ENCODE peak calls at places on chromosome 3, in seven cellular contexts. T is pancreas; B is Panc1; X is MM.1S; J is K562; D is astrocyte; G is effector memory CD4-positive, alpha-beta T cell. L is an unnamed sample.

GRCh38 chr3:46901591-46902187 is 24.2 kb downstream of the PTH1R start:
- DNase-seq in T (no peak), D (no peak), X (no peak), G (no peak), B (no peak), J (no peak), L (no peak)

GRCh38 chr3:119236756-119237155 is 3.9 kb downstream of the B4GALT4 start:
- DNase-seq in J (no peak), X (no peak), D (no peak), T (no peak), G (peak), B (no peak), L (no peak)

GRCh38 chr3:133832802-133833144 is 27.2 kb downstream of the SRPRB start:
- DNase-seq in J (no peak), B (no peak), T (no peak), D (no peak), X (no peak), G (no peak), L (no peak)

GRCh38 chr3:20569310-20569709 is 383.3 kb upstream of the SGO1 start:
- DNase-seq in J (no peak), T (no peak), X (no peak), B (no peak), G (no peak), D (peak), L (no peak)

GRCh38 chr3:134357914-134358811 is 16.1 kb downstream of the AMOTL2 start:
- DNase-seq in G (no peak), T (peak), J (no peak), D (peak), B (no peak), X (peak), L (no peak)

GRCh38 chr3:107956991-107957467 is 133.8 kb downstream of the CD47 start:
- DNase-seq in X (no peak), T (peak), J (no peak), D (peak), G (no peak), B (no peak), L (peak)

GRCh38 chr3:71072288-71072687 is 511.2 kb downstream of the FOXP1 start:
- DNase-seq in D (no peak), X (no peak), T (no peak), G (no peak), J (no peak), B (no peak), L (no peak)

GRCh38 chr3:48952510-48953118 is 34.0 kb downstream of the ARIH2 start:
- DNase-seq in X (peak), J (peak), G (peak), B (no peak), D (no peak), T (no peak), L (no peak)

GRCh38 chr3:110199588-110199943 is 862.2 kb upstream of the DPPA4 start:
- DNase-seq in G (no peak), X (no peak), T (no peak), B (no peak), D (no peak), J (no peak), L (no peak)

GRCh38 chr3:116873142-116873541 is 163.6 kb downstream of the TUSC7 start:
- DNase-seq in B (no peak), D (no peak), J (no peak), T (no peak), G (no peak), X (no peak), L (no peak)

GRCh38 chr3:65831733-65832425 is 206.8 kb downstream of the MAGI1 start:
- DNase-seq in T (no peak), D (peak), B (no peak), J (no peak), G (no peak), X (no peak), L (no peak)

GRCh38 chr3:136018876-136019275 is 53.3 kb downstream of the PPP2R3A start:
- DNase-seq in D (no peak), B (no peak), G (no peak), T (no peak), X (no peak), J (no peak), L (no peak)

GRCh38 chr3:24773798-24774197 is 279.1 kb upstream of the THRB start:
- DNase-seq in J (peak), B (peak), G (no peak), T (peak), D (peak), X (peak), L (no peak)

GRCh38 chr3:129122697-129123055 is 1.1 kb upstream of the RAB43 start:
- DNase-seq in T (no peak), B (no peak), G (no peak), D (no peak), X (no peak), J (no peak), L (no peak)

GRCh38 chr3:85922374-85922773 is 963.6 kb downstream of the CADM2 start:
- DNase-seq in T (no peak), J (no peak), G (no peak), D (no peak), X (no peak), B (no peak), L (no peak)

GRCh38 chr3:67386446-67386845 is 268.0 kb downstream of the SUCLG2 start:
- DNase-seq in T (no peak), D (no peak), G (no peak), X (no peak), J (no peak), B (no peak), L (no peak)

GRCh38 chr3:119498188-119498987 is at the start of gene TIMMDC1:
- DNase-seq in B (peak), D (peak), G (peak), T (peak), X (peak), J (peak), L (peak)

GRCh38 chr3:122694966-122695365 is 14.3 kb downstream of the PARP14 start:
- DNase-seq in G (no peak), D (no peak), X (no peak), J (no peak), T (no peak), B (no peak), L (no peak)

GRCh38 chr3:111867889-111868426 is 8.9 kb downstream of the PHLDB2 start:
- DNase-seq in T (no peak), B (no peak), X (no peak), G (no peak), D (no peak), J (no peak), L (no peak)

GRCh38 chr3:13254028-13254951 is 165.8 kb downstream of the NUP210 start:
- DNase-seq in D (no peak), T (no peak), J (no peak), B (no peak), X (no peak), G (no peak), L (no peak)

GRCh38 chr3:126389112-126389791 is 5.5 kb upstream of the CFAP100 start:
- DNase-seq in D (peak), G (no peak), B (peak), X (peak), T (peak), J (peak), L (peak)

GRCh38 chr3:34363871-34364270 is 565.4 kb downstream of the PDCD6IP start:
- DNase-seq in J (no peak), X (no peak), D (no peak), B (no peak), G (no peak), T (no peak), L (no peak)

GRCh38 chr3:185069583-185070030 is 83.3 kb downstream of the C3orf70 start:
- DNase-seq in J (no peak), X (no peak), G (no peak), B (no peak), T (no peak), D (no peak), L (no peak)

GRCh38 chr3:4687596-4687995 is 194.4 kb downstream of the ITPR1 start:
- DNase-seq in D (no peak), J (no peak), G (no peak), B (no peak), T (no peak), X (no peak), L (no peak)

GRCh38 chr3:10520118-10520517 is 14.7 kb upstream of the ATP2B2 start:
- DNase-seq in X (no peak), T (no peak), D (no peak), G (no peak), B (no peak), J (no peak), L (no peak)

GRCh38 chr3:185400340-185400667 is 37.4 kb downstream of the MAP3K13 start:
- DNase-seq in J (no peak), X (no peak), B (no peak), G (no peak), D (peak), T (no peak), L (no peak)

GRCh38 chr3:17213102-17213501 is 328.3 kb downstream of the PLCL2 start:
- DNase-seq in B (no peak), D (no peak), T (no peak), X (no peak), G (no peak), J (no peak), L (no peak)

GRCh38 chr3:161081675-161082462 is 23.3 kb downstream of the B3GALNT1 start:
- DNase-seq in J (no peak), D (no peak), X (peak), B (no peak), T (no peak), G (no peak), L (no peak)

GRCh38 chr3:190566043-190566933 is 52.4 kb downstream of the IL1RAP start:
- DNase-seq in X (no peak), G (no peak), T (peak), D (peak), B (peak), J (peak), L (peak)

GRCh38 chr3:13624021-13624420 is 75.1 kb downstream of the FBLN2 start:
- DNase-seq in D (no peak), T (no peak), J (no peak), B (no peak), X (no peak), G (no peak), L (no peak)

GRCh38 chr3:38088126-38088525 is 48.8 kb downstream of the ACAA1 start:
- DNase-seq in T (no peak), G (no peak), B (no peak), J (no peak), D (no peak), X (no peak), L (no peak)

GRCh38 chr3:147361671-147362420 is 44.5 kb downstream of the ZIC4 start:
- DNase-seq in B (peak), T (peak), X (peak), D (no peak), G (no peak), J (peak), L (no peak)

GRCh38 chr3:121975702-121976302 is 46.2 kb downstream of the ILDR1 start:
- DNase-seq in X (no peak), B (no peak), J (no peak), G (no peak), T (no peak), D (no peak), L (no peak)

GRCh38 chr3:141266797-141267555 is 35.4 kb downstream of the PXYLP1 start:
- DNase-seq in D (no peak), G (peak), B (no peak), T (no peak), J (no peak), X (peak), L (no peak)

GRCh38 chr3:30141178-30141581 is 465.2 kb upstream of the TGFBR2 start:
- DNase-seq in G (no peak), J (no peak), D (peak), T (no peak), B (no peak), X (no peak), L (no peak)

GRCh38 chr3:145448436-145448835 is 712.5 kb downstream of the PLOD2 start:
- DNase-seq in B (no peak), T (no peak), X (no peak), D (no peak), G (no peak), J (no peak), L (no peak)

GRCh38 chr3:177382944-177383343 is 185.7 kb upstream of the TBL1XR1 start:
- DNase-seq in G (no peak), D (no peak), B (no peak), T (no peak), X (no peak), J (no peak), L (no peak)

GRCh38 chr3:114383875-114384557 is 90.2 kb downstream of the TIGIT start:
- DNase-seq in G (peak), J (peak), D (peak), B (peak), X (peak), T (peak), L (no peak)

DNA sequence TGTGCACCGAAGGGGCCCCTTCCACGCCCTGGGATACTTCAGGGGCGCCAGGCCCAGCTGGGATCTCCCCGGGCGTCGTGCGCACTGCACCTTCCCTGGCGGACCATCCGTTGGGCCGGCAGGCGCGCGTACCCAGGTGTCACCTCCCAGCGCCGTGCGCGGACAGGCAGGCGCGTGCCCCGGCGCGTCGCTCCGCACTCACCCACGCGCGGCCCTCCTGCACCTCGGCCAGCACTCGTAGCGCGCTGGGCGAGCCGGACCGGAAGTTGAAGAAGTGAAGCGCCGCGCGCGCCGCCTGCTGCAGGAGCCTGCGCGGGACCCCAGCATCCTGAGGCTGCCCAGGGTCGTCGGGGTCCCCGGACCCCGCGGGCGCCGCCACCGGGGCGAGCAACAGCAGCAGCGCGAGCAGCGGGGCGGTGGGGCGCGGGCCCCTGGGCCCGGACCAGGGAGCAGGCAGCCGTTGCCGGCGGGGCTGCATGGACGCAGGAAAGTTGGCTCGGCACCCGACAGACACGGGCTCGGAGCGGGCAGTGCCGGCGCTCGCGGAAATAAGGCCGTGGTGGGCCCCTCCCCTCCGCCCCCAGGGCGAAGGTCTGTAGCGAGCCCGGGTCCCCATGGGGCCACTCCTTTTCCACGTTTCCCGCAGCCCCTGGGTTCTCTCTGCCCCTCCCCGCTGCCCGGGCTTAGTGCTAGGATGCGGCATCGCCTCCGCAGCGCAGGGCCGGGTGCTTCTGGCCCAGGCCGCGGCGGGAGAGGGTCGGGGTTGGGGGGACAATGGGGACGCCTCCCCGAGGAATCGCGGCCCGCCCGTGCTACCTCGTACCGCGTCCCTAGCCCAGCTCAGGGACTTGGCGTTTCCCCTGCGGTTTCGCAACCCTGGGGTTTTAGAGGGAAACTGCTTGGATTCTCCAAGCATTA is at the start of gene RARRES1:
- DNase-seq in T (peak), B (no peak), J (no peak), X (no peak), G (no peak), D (no peak), L (no peak)
- H3K27ac ChIP-seq in T (peak), B (peak), J (no peak), X (no peak), G (no peak), D (no peak), L (peak)

GRCh38 chr3:196203833-196204232 is 7.4 kb downstream of the ZDHHC19 start:
- DNase-seq in J (no peak), B (no peak), X (no peak), G (no peak), T (no peak), D (no peak), L (no peak)

GRCh38 chr3:196207833-196208607 is 3.2 kb downstream of the ZDHHC19 start:
- DNase-seq in G (peak), D (no peak), B (no peak), T (peak), X (no peak), J (peak), L (no peak)

GRCh38 chr3:196208942-196209695 is 2.1 kb downstream of the ZDHHC19 start:
- DNase-seq in D (no peak), J (no peak), X (no peak), T (no peak), B (no peak), G (no peak), L (no peak)

GRCh38 chr3:196210673-196211556 is at the start of gene ZDHHC19:
- DNase-seq in J (no peak), T (no peak), X (no peak), B (no peak), D (no peak), G (no peak), L (no peak)

DNA sequence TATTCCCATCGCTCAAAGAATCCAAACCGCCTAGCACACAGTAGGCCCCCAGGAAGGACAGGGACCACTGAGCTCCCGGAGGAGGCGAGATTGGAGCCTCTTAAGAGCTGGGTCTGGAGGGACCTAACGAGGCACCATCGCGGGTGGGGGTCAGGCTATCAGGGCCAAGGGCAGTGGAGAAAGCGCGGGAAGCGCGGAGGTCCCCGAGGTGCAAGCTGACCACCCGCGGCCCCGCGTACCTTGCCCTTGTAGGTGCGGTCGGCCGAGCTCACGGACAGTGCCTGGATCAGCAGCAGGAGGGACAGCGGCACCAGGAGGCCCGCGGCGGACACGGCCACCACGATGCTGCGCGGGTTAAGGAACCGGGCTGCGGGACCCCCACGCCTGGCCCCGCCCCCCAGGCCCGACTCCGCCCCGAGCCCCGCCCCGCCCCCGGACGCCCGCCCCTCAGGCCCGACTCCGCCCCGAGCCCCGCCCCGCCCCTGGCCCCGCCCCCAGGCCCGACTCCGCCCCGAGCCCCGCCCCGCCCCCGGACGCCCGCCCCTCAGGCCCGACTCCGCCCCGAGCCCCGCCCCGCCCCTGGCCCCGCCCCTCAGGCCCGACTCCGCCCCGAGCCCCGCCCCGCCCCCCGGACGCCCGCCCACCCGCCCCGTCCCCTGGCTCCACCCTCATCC is 3.9 kb downstream of the ZDHHC19 start:
- DNase-seq in D (no peak), J (peak), T (peak), X (no peak), B (no peak), G (no peak), L (no peak)
- H3K4me3 ChIP-seq in D (no peak), J (peak), T (no peak), X (no peak), B (peak), G (peak), L (peak)

GRCh38 chr3:194638991-194639605 is 5.9 kb upstream of the TMEM44 start:
- DNase-seq in T (no peak), B (no peak), J (no peak), X (no peak), D (no peak), G (no peak), L (no peak)
- H3K27ac ChIP-seq in T (no peak), B (no peak), J (no peak), X (no peak), D (no peak), G (no peak), L (peak)

GRCh38 chr3:125001557-125002413 is 54.0 kb downstream of the HEG1 start:
- DNase-seq in G (no peak), T (no peak), X (no peak), B (no peak), J (no peak), D (no peak), L (no peak)
- H3K4me3 ChIP-seq in G (no peak), T (no peak), X (no peak), B (no peak), J (no peak), D (no peak), L (no peak)

GRCh38 chr3:127785711-127786265 is 36.5 kb downstream of the MGLL start:
- DNase-seq in X (no peak), B (no peak), J (no peak), G (no peak), T (no peak), D (no peak), L (no peak)

GRCh38 chr3:127787071-127787490 is 35.2 kb downstream of the MGLL start:
- DNase-seq in G (no peak), J (no peak), T (no peak), X (no peak), B (no peak), D (no peak), L (no peak)

GRCh38 chr3:127784865-127785710 is 37.2 kb downstream of the MGLL start:
- DNase-seq in D (no peak), T (no peak), B (no peak), J (no peak), G (no peak), X (no peak), L (no peak)

GRCh38 chr3:127787556-127787955 is 34.8 kb downstream of the MGLL start:
- DNase-seq in J (no peak), D (no peak), B (no peak), G (no peak), X (no peak), T (no peak), L (no peak)

DNA sequence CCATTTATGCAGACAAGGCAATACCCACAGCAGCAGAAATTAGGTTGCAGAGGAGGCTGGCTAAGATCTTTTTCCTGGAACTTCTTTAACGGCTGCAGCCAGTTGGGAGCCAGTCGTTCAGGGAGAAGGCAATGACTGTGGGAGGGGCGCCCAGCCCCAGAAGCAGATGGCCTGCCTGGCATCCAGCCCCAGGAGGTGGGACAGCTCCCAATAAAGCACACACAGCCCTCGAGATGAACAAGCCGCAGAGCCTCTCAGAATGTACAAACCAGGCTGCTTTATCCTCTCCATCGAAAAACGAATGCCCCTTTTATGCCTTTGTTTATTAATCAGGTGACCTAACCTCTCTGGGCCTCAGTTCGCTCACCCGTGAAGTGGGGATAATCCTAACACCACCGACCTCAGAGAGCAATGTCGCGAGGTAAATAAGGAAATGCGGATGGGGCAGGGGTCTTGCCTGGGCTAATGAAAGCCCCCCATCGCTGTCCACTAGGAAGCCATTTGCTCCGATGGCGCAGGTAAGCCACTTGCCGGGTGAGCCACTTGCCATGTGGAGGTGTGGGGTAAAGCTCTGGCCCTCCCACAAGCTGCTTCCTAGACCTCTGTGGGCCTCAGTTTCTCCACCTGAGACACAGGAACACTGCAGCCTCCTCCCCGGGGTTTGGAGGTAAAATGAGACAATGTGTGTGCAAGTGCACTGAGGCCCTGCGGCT is 35.8 kb downstream of the MGLL start:
- DNase-seq in B (no peak), J (no peak), T (no peak), G (no peak), X (no peak), D (peak), L (no peak)
- H3K27ac ChIP-seq in B (no peak), J (no peak), T (no peak), G (no peak), X (no peak), D (no peak), L (peak)

GRCh38 chr3:117995795-117996194 is 1038.9 kb downstream of the IGSF11 start:
- DNase-seq in T (no peak), X (no peak), D (no peak), J (no peak), G (no peak), B (no peak), L (no peak)
- H3K4me3 ChIP-seq in T (no peak), X (no peak), D (no peak), J (no peak), G (no peak), B (no peak), L (no peak)

L was measured in esophagus squamous epithelium.